ENCODE peak calls at places on chromosomes 16 and 17, in five cellular contexts. U is CD4-positive, alpha-beta T cell; K is sigmoid colon; V is DND-41; E is tibial artery. F is an unnamed sample.

GRCh38 chr16:11133344-11133921 is 122.6 kb downstream of the SOCS1 start:
- DNase-seq in U (no peak), K (peak; percentile 95), V (no peak), E (peak; percentile 82), F (peak; percentile 87)

GRCh38 chr17:31074772-31075538 is 19.8 kb upstream of the NF1 start:
- DNase-seq in U (no peak), K (no peak), V (no peak), E (no peak), F (no peak)

GRCh38 chr16:54446639-54447038 is 160.1 kb upstream of the IRX3 start:
- DNase-seq in U (no peak), K (no peak), V (no peak), E (peak; percentile 92), F (no peak)

GRCh38 chr17:59506907-59507726 is 58.3 kb upstream of the DHX40 start:
- DNase-seq in U (no peak), K (no peak), V (no peak), E (peak; percentile 21), F (no peak)

GRCh38 chr16:46573008-46573833 is 48.0 kb downstream of the SHCBP1 start:
- DNase-seq in U (no peak), K (no peak), V (no peak), E (no peak), F (no peak)

GRCh38 chr17:80837711-80838110 is 153.9 kb upstream of the CHMP6 start:
- DNase-seq in U (no peak), K (no peak), V (no peak), E (no peak), F (no peak)

GRCh38 chr16:64250866-64251265 is 871.0 kb downstream of the CDH11 start:
- DNase-seq in U (no peak), K (no peak), V (no peak), E (no peak), F (no peak)

GRCh38 chr16:19898924-19899604 is 14.4 kb upstream of the GPRC5B start:
- DNase-seq in U (no peak), K (no peak), V (peak; percentile 54), E (peak; percentile 53), F (peak; percentile 47)

GRCh38 chr17:74750327-74751069 is 2.1 kb downstream of the NHERF1 start:
- DNase-seq in U (no peak), K (no peak), V (peak; percentile 49), E (no peak), F (no peak)

GRCh38 chr16:81321537-81321936 is 6.8 kb downstream of the GAN start:
- DNase-seq in U (no peak), K (no peak), V (no peak), E (no peak), F (no peak)

DNA sequence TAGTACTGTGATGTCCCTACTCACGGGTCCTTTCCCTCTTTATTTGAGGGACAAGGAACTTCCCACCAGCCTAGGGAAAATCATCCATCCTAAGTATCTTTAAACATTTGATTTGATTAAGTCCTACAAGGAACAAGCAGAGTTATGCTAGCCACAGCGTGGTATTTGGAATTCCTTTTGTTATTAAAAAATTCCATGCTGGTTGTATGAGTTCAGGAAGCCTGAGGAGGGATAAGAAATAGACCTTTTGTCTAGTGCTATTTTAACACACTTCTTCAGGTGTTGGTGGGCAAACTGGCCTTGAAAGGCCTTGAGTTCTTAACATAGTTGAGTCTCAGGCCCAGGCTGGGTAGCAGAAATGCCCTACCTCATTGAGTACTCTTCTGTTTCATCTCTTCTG is 105.4 kb upstream of the TBX2 start:
- DNase-seq in U (no peak), K (no peak), V (no peak), E (no peak), F (no peak)
- H3K27ac ChIP-seq in U (no peak overlapping the region), K (no peak overlapping the region), V (no peak overlapping the region), E (no peak overlapping the region), F (no peak overlapping the region)

GRCh38 chr16:9449597-9449996 is 358.2 kb downstream of the HAPSTR1 start:
- DNase-seq in U (no peak), K (no peak), V (no peak), E (no peak), F (no peak)

GRCh38 chr16:9447699-9448098 is 356.3 kb downstream of the HAPSTR1 start:
- DNase-seq in U (no peak), K (no peak), V (no peak), E (no peak), F (no peak)

GRCh38 chr16:9446471-9447194 is 355.2 kb downstream of the HAPSTR1 start:
- DNase-seq in U (no peak), K (no peak), V (no peak), E (no peak), F (no peak)

GRCh38 chr16:9443864-9444263 is 352.4 kb downstream of the HAPSTR1 start:
- DNase-seq in U (no peak), K (no peak), V (no peak), E (no peak), F (no peak)

GRCh38 chr16:9447195-9447551 is 355.7 kb downstream of the HAPSTR1 start:
- DNase-seq in U (no peak), K (peak; percentile 67), V (no peak), E (no peak), F (peak; percentile 60)
- H3K27ac ChIP-seq in U (no peak overlapping the region), K (peak overlapping the region; percentile 34), V (no peak overlapping the region), E (no peak overlapping the region), F (no peak overlapping the region)

GRCh38 chr16:4380131-4381063 is 8.7 kb downstream of the VASN start:
- DNase-seq in U (no peak), K (no peak), V (no peak), E (no peak), F (no peak)

GRCh38 chr16:4377573-4378146 is 6.0 kb downstream of the VASN start:
- DNase-seq in U (no peak), K (no peak), V (no peak), E (no peak), F (no peak)

GRCh38 chr16:4376820-4377572 is 5.3 kb downstream of the VASN start:
- DNase-seq in U (no peak), K (no peak), V (no peak), E (no peak), F (no peak)

GRCh38 chr16:4378202-4378666 is 6.6 kb downstream of the VASN start:
- DNase-seq in U (no peak), K (no peak), V (no peak), E (peak; percentile 71), F (no peak)

DNA sequence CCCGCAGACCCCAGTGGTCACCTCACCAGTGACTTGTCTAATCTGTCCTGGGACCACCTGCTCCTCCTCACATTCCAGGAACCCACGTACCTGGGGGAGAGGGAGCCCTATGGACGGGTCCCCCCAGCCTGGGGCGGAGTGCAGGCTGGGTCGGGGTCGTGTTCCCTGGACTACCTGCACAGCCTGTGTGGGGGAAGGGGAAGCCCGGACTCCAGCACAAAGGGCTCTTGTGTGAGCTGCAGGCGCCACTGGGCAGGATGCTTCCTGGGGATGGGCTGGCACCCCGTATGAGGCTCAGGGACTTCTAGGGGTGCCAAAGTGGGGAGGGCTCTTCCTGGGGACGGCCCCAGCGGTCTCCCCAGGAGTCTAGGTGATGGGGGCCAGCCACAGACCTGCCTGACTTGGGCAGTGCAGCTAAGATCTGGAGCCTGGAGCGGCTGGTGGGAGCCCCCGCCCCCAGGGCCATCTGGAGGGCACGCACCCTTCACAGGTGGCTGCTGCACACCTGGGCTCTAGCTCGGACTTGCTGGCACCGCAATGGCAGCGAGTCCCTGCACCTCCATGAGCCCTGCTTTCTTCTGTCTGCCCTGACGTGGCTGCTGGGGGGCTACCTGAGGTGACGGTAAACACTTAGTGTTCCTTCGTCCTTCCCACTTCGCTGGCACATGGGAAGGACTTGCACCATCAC is 7.5 kb downstream of the VASN start:
- DNase-seq in U (no peak), K (no peak), V (no peak), E (no peak), F (no peak)
- H3K27ac ChIP-seq in U (no peak overlapping the region), K (peak overlapping the region; percentile 97), V (no peak overlapping the region), E (peak overlapping the region; percentile 92), F (no peak overlapping the region)

DNA sequence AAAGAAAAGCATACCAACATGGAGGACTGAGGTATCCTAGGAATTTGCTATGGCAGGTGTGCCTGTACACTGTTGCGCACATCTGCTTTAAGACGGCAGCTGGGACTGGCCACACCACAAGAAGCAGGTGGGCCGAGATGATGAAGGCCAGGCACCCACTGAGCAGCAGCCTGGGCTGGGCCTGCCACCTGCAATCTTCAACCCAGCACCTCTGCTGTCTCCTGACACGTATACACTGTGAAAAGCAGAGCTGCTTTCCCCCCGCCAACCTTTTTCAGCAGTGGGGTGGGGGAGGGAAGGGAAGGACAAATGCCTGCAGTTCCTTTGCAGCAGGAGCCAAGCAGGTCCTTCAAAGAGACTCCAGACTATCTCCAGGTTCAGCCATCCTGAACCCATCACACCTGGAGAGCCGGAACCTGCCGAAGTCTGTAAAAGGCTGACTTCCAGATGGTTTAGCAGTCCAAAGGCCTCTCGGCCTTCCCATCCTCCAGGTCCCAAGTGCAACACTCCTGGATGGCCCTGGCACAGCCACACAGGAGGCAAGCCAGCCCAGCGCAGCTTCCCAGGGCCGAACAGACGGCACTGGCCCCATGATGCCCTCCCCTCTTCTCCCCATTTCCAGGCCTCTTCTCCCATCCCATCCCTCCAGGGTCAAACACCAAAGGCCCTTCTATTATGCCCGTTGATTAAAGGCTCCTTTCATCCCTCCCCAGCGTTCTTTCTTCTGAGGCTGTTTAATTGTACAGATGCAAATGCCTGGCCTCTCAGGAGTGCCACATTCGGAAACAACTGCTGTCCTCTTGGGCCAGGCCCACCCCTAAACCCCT is 31.1 kb downstream of the AXIN2 start:
- DNase-seq in U (no peak), K (no peak), V (peak; percentile 30), E (no peak), F (no peak)
- H3K27ac ChIP-seq in U (peak overlapping the region; percentile 29), K (peak overlapping the region; percentile 74), V (no peak overlapping the region), E (no peak overlapping the region), F (peak overlapping the region; percentile 11)

GRCh38 chr17:76497979-76498885 is 3.0 kb downstream of the RHBDF2 start:
- DNase-seq in U (no peak), K (peak; percentile 89), V (no peak), E (peak; percentile 72), F (peak; percentile 68)

GRCh38 chr17:76493505-76494167 is 7.6 kb downstream of the RHBDF2 start:
- DNase-seq in U (no peak), K (no peak), V (peak; percentile 26), E (no peak), F (no peak)

GRCh38 chr17:76496464-76496863 is 4.8 kb downstream of the RHBDF2 start:
- DNase-seq in U (no peak), K (no peak), V (no peak), E (no peak), F (no peak)

GRCh38 chr17:76497699-76497978 is 3.6 kb downstream of the RHBDF2 start:
- DNase-seq in U (no peak), K (no peak), V (no peak), E (no peak), F (no peak)

GRCh38 chr17:76495663-76496400 is 5.4 kb downstream of the RHBDF2 start:
- DNase-seq in U (no peak), K (no peak), V (no peak), E (no peak), F (no peak)
- H3K27ac ChIP-seq in U (no peak overlapping the region), K (peak overlapping the region; percentile 8), V (no peak overlapping the region), E (no peak overlapping the region), F (no peak overlapping the region)

F was measured in lung.